ENCODE peak calls at places on chromosome 15, in nine cellular contexts. O is fibroblast of mammary gland, S is GM23338, A is fibroblast of the aortic adventitia, W is thyroid gland, C is astrocyte of the spinal cord, Q is heart right ventricle, X is adrenal gland, V is stomach. H is an unnamed sample.

GRCh38 chr15:48318131-48318530 is 13.1 kb upstream of the DUT start:
- DNase-seq in O (no peak), S (peak; percentile 63), A (no peak), W (no peak), C (no peak), Q (no peak), X (no peak), V (no peak), H (no peak)

GRCh38 chr15:79431636-79432344 is at the start of gene MINAR1:
- DNase-seq in O (peak; percentile 53), S (peak; percentile 72), A (peak; percentile 33), W (peak; percentile 50), C (peak; percentile 42), Q (no peak), X (peak; percentile 61), V (no peak), H (peak; percentile 50)

GRCh38 chr15:90031231-90031791 is 30.2 kb downstream of the ZNF710 start:
- DNase-seq in O (peak; percentile 86), S (no peak), A (peak; percentile 15), W (no peak), C (peak; percentile 48), Q (peak; percentile 54), X (no peak), V (no peak), H (peak; percentile 72)

GRCh38 chr15:77486542-77487478 is 66.1 kb downstream of the HMG20A start:
- DNase-seq in O (peak; percentile 45), S (no peak), A (peak; percentile 53), W (no peak), C (no peak), Q (peak; percentile 45), X (peak; percentile 59), V (no peak), H (no peak)

GRCh38 chr15:66108483-66109270 is 144.9 kb downstream of the MEGF11 start:
- DNase-seq in O (no peak), S (no peak), A (no peak), W (no peak), C (no peak), Q (no peak), X (no peak), V (no peak), H (no peak)

GRCh38 chr15:57301307-57301706 is 75.0 kb upstream of the CGNL1 start:
- DNase-seq in O (no peak), S (no peak), A (no peak), W (no peak), C (no peak), Q (no peak), X (no peak), V (no peak), H (no peak)

GRCh38 chr15:35379972-35380371 is 166.0 kb downstream of the DPH6 start:
- DNase-seq in O (no peak), S (no peak), A (no peak), W (no peak), C (no peak), Q (no peak), X (no peak), V (no peak), H (peak; percentile 31)

GRCh38 chr15:63052128-63052826 is 9.7 kb downstream of the TPM1 start:
- DNase-seq in O (no peak), S (no peak), A (no peak), W (no peak), C (peak; percentile 14), Q (no peak), X (no peak), V (no peak), H (no peak)

GRCh38 chr15:75397494-75397893 is 29.1 kb upstream of the MAN2C1 start:
- DNase-seq in O (peak; percentile 53), S (no peak), A (no peak), W (no peak), C (peak; percentile 3), Q (no peak), X (no peak), V (no peak), H (peak; percentile 8)

GRCh38 chr15:70234256-70234965 is 136.7 kb upstream of the TLE3 start:
- DNase-seq in O (peak; percentile 71), S (no peak), A (no peak), W (no peak), C (peak; percentile 35), Q (no peak), X (no peak), V (no peak), H (peak; percentile 74)

GRCh38 chr15:33534642-33535041 is 223.9 kb downstream of the RYR3 start:
- DNase-seq in O (no peak), S (no peak), A (no peak), W (no peak), C (no peak), Q (no peak), X (no peak), V (no peak), H (no peak)

GRCh38 chr15:70140543-70141375 is 43.0 kb upstream of the TLE3 start:
- DNase-seq in O (no peak), S (peak; percentile 84), A (peak; percentile 45), W (peak; percentile 85), C (peak; percentile 39), Q (no peak), X (no peak), V (peak; percentile 39), H (peak; percentile 83)

GRCh38 chr15:98000249-98001203 is 40.0 kb downstream of the ARRDC4 start:
- DNase-seq in O (peak; percentile 34), S (no peak), A (peak; percentile 25), W (no peak), C (peak; percentile 7), Q (no peak), X (no peak), V (no peak), H (peak; percentile 5)

GRCh38 chr15:49270541-49271421 is 100.7 kb downstream of the GALK2 start:
- DNase-seq in O (peak; percentile 68), S (peak; percentile 38), A (peak; percentile 99), W (peak; percentile 2), C (peak; percentile 84), Q (no peak), X (peak; percentile 21), V (no peak), H (peak; percentile 59)

GRCh38 chr15:73694419-73694818 is 10.2 kb downstream of the CD276 start:
- DNase-seq in O (peak; percentile 59), S (no peak), A (peak; percentile 69), W (no peak), C (peak; percentile 20), Q (no peak), X (no peak), V (no peak), H (peak; percentile 65)
- H3K4me3 ChIP-seq in O (no peak overlapping the region), S (no peak overlapping the region), A (no peak overlapping the region), W (no peak overlapping the region), C (no peak overlapping the region), Q (no peak overlapping the region), X (no peak overlapping the region), V (no peak overlapping the region), H (no peak overlapping the region)

DNA sequence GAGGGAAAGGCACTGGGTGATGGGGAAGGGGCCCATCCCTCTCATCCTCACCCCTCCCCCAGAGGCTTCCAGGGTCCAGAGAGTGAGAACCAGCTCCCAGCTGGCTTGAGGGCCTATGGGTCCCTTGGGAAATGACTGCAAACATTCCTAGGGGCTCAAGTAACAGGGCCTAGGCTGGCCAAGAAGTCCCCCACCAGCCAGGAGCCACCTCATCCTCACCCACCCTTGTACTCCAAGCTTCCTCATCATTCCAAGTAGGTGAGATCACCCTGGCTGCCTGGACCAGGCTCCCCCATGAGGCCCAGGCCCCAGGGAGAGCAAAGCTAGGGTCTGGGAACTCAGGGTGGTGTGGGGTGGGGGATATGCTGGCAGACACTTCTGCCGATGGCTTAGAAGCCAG is 14.8 kb downstream of the LOXL1 start:
- DNase-seq in O (peak; percentile 97), S (no peak), A (peak; percentile 98), W (no peak), C (peak; percentile 93), Q (no peak), X (no peak), V (no peak), H (peak; percentile 91)
- TF ChIP-seq CTCF in O (no peak), S (no peak), A (no peak), W (no peak), C (no peak), Q (no peak), X (no peak), V (no peak), H (no peak)

GRCh38 chr15:60890361-60890991 is 338.6 kb downstream of the RORA start:
- DNase-seq in O (no peak), S (no peak), A (no peak), W (no peak), C (no peak), Q (no peak), X (no peak), V (no peak), H (no peak)

GRCh38 chr15:60889506-60889905 is 339.6 kb downstream of the RORA start:
- DNase-seq in O (no peak), S (no peak), A (no peak), W (no peak), C (no peak), Q (no peak), X (no peak), V (no peak), H (no peak)

GRCh38 chr15:60898896-60899295 is 330.2 kb downstream of the RORA start:
- DNase-seq in O (no peak), S (peak; percentile 39), A (no peak), W (no peak), C (no peak), Q (no peak), X (no peak), V (no peak), H (no peak)

GRCh38 chr15:60893886-60894285 is 335.2 kb downstream of the RORA start:
- DNase-seq in O (no peak), S (no peak), A (no peak), W (no peak), C (no peak), Q (no peak), X (no peak), V (no peak), H (no peak)

DNA sequence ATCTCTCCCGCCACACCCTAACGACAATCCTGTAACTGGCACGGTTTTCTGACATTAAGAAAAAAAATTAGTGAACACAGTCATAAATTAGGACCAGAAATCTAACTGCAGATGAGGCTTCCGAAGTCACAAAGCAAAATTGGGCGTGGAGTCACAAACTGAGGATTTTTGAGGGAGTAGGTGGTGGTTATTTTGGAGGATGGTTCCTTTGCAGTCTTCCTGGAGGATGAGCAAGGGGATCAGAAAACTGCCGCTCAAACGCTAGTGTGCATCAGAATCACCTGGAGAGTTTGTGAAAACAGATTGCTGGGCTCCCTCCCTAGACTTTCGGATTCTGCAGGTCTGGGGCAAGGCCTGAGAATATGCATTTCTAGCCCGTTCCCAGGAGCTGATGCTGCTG is 334.8 kb downstream of the RORA start:
- DNase-seq in O (no peak), S (no peak), A (no peak), W (no peak), C (no peak), Q (no peak), X (no peak), V (no peak), H (no peak)
- H3K4me3 ChIP-seq in O (no peak overlapping the region), S (no peak overlapping the region), A (no peak overlapping the region), W (no peak overlapping the region), C (no peak overlapping the region), Q (no peak overlapping the region), X (no peak overlapping the region), V (no peak overlapping the region), H (no peak overlapping the region)

DNA sequence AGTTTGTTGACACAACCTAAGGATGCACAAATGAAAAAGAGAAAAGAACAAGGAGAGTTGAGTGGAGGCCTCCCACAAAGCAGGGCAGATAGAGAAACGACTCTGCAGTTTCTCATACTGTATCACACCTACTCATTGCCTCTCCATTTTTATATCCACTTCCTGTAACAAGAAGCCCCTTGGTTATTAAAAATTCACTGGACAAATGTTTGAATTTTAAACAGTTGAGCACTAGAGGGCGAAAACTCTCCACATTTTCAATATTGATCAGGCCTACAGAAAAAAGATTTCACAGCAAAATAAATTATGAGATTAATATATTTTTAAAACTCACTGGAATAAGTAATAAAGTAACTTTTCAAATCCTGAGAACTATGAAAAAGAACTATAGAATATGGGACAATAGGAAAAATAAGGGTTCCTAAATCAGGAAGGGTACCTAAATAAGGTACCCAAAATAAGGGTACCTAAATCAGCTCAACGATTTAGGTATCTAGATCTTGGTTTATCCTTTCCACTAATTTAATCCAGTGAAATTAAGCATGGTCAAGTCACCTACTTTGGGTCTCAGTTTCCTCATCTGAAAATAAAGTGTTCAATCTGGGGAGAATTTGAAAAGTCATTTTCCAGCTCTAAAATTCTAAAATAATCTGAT is 47.0 kb upstream of the PPIB start:
- DNase-seq in O (peak; percentile 64), S (peak; percentile 21), A (peak; percentile 71), W (no peak), C (peak; percentile 65), Q (no peak), X (no peak), V (no peak), H (peak; percentile 74)
- TF ChIP-seq CTCF in O (peak; percentile 51), S (peak; percentile 65), A (peak; percentile 38), W (peak; percentile 12), C (peak; percentile 38), Q (peak; percentile 53), X (peak; percentile 72), V (no peak), H (peak; percentile 44)